ENCODE peak calls at places on chromosomes 16 and 17, in eight cellular contexts. I is SK-N-SH, O is mesendoderm, K is H1, J is GM23248, T is fibroblast of lung, U is PC-3, L is SK-N-MC. N is an unnamed sample.

GRCh38 chr17:72125226-72125651 is 4.4 kb downstream of the SOX9 start:
- DNase-seq in I (peak), O (no peak), K (no peak), J (no peak), T (no peak), U (peak), L (no peak), N (no peak)

GRCh38 chr16:4313563-4314531 is 2.0 kb upstream of the GLIS2 start:
- DNase-seq in I (peak), O (peak), K (no peak), J (peak), T (peak), U (no peak), L (no peak), N (peak)

GRCh38 chr16:24748242-24748641 is 18.8 kb downstream of the TNRC6A start:
- DNase-seq in I (no peak), O (no peak), K (no peak), J (peak), T (peak), U (peak), L (no peak), N (no peak)

GRCh38 chr16:31071861-31072260 is 2.2 kb downstream of the ZNF668 start:
- DNase-seq in I (no peak), O (no peak), K (no peak), J (peak), T (peak), U (peak), L (no peak), N (no peak)

GRCh38 chr16:11636172-11636721 is 32.0 kb upstream of the SNN start:
- DNase-seq in I (no peak), O (peak), K (peak), J (no peak), T (no peak), U (peak), L (no peak), N (no peak)

GRCh38 chr16:81036751-81037350 is 1.2 kb downstream of the ATMIN start:
- DNase-seq in I (peak), O (no peak), K (no peak), J (peak), T (no peak), U (peak), L (no peak), N (no peak)

GRCh38 chr17:78921437-78921971 is 3.7 kb downstream of the TIMP2 start:
- DNase-seq in I (peak), O (no peak), K (no peak), J (peak), T (no peak), U (no peak), L (no peak), N (no peak)

GRCh38 chr16:89166696-89167424 is 4.7 kb upstream of the CDH15 start:
- DNase-seq in I (no peak), O (no peak), K (no peak), J (peak), T (no peak), U (no peak), L (no peak), N (peak)

GRCh38 chr16:82042841-82043240 is 7.8 kb downstream of the HSD17B2 start:
- DNase-seq in I (no peak), O (no peak), K (no peak), J (no peak), T (no peak), U (no peak), L (no peak), N (no peak)

GRCh38 chr17:82241183-82241925 is 12.5 kb downstream of the SLC16A3 start:
- DNase-seq in I (peak), O (no peak), K (no peak), J (peak), T (peak), U (peak), L (no peak), N (peak)

GRCh38 chr17:77690271-77691161 is 268.0 kb upstream of the TNRC6C start:
- DNase-seq in I (peak), O (no peak), K (no peak), J (peak), T (no peak), U (peak), L (no peak), N (no peak)

GRCh38 chr16:61831351-61831933 is 204.8 kb downstream of the CDH8 start:
- DNase-seq in I (no peak), O (no peak), K (no peak), J (no peak), T (no peak), U (no peak), L (no peak), N (no peak)

GRCh38 chr17:49523706-49524472 is 28.8 kb downstream of the NGFR start:
- DNase-seq in I (peak), O (no peak), K (no peak), J (peak), T (no peak), U (peak), L (no peak), N (peak)

GRCh38 chr17:65902165-65902564 is 289.8 kb downstream of the CEP112 start:
- DNase-seq in I (no peak), O (no peak), K (no peak), J (no peak), T (no peak), U (no peak), L (no peak), N (no peak)

GRCh38 chr17:48240562-48241130 is 133.1 kb downstream of the SNX11 start:
- DNase-seq in I (no peak), O (peak), K (no peak), J (peak), T (no peak), U (peak), L (no peak), N (no peak)

GRCh38 chr17:63356275-63356905 is 89.7 kb downstream of the CYB561 start:
- DNase-seq in I (no peak), O (no peak), K (no peak), J (peak), T (peak), U (peak), L (peak), N (no peak)

GRCh38 chr17:48577330-48577945 is 712 bp downstream of the HOXB4 start:
- DNase-seq in I (no peak), O (no peak), K (no peak), J (peak), T (peak), U (peak), L (no peak), N (peak)

GRCh38 chr17:27247071-27247957 is 46.6 kb upstream of the WSB1 start:
- DNase-seq in I (no peak), O (peak), K (no peak), J (peak), T (peak), U (peak), L (no peak), N (peak)

GRCh38 chr17:27882162-27882840 is 10.9 kb downstream of the LYRM9 start:
- DNase-seq in I (no peak), O (no peak), K (no peak), J (no peak), T (no peak), U (no peak), L (no peak), N (no peak)

GRCh38 chr16:78746718-78747117 is 647.3 kb downstream of the WWOX start:
- DNase-seq in I (no peak), O (no peak), K (no peak), J (no peak), T (no peak), U (no peak), L (no peak), N (no peak)

GRCh38 chr16:83886199-83886971 is 12.5 kb upstream of the MLYCD start:
- DNase-seq in I (no peak), O (no peak), K (no peak), J (no peak), T (no peak), U (no peak), L (no peak), N (no peak)

DNA sequence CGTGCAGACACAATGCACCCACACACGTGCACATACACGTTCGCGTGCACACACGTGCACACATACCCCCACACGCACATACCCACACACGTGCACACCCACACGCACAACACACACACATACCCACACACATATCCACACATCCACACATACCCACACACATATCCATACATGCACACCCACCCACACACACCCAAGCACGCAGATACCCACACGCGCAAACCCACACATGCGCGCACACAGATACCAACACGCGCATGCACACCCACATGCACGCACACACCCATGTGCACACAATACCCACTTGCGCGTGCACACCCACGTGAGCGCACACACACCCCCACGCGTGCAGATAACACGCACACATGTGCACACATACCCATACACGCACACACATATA is 26.8 kb upstream of the PVALEF start:
- DNase-seq in I (no peak), O (no peak), K (no peak), J (no peak), T (no peak), U (no peak), L (no peak), N (no peak)
- H3K9ac ChIP-seq in I (no peak), O (no peak), K (no peak), J (no peak), T (no peak), U (no peak), L (no peak), N (no peak)

DNA sequence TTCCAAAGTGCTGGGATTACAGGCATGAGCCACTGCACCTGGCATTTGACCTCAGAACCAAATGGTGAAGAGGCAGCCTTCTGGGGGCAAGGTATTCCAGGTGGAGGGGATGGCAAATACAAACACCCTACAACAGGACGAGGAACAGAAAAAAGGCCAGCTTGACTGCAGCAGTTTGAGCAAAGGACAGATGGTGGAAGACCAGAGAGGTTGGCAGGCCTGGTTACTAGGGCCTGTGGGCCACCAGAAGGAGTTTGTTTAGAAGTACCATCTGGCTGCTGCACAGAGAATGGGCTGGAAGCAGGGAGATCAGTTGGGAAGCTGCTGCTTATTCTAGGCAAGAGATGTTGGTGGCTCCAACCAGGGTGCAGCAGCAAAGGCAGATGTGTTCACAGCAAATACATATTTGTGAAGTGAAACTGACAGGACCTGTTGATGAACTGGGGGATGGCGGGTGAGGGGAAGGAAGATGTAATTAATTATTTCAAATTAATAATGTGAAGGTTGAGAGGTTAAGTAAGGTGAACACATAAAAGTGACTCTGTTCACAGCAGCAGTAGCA is 2.8 kb upstream of the YPEL2 start:
- DNase-seq in I (no peak), O (no peak), K (no peak), J (no peak), T (no peak), U (no peak), L (no peak), N (no peak)
- H3K27ac ChIP-seq in I (no peak), O (peak), K (no peak), J (no peak), T (no peak), U (no peak), L (no peak), N (peak)

GRCh38 chr16:87956169-87956770 is 5.0 kb downstream of the BANP start:
- DNase-seq in I (no peak), O (peak), K (no peak), J (peak), T (peak), U (no peak), L (no peak), N (no peak)
- H3K9ac ChIP-seq in I (no peak), O (no peak), K (no peak), J (peak), T (peak), U (no peak), L (no peak), N (no peak)

GRCh38 chr17:30345527-30346075 is 11.7 kb upstream of the TMIGD1 start:
- DNase-seq in I (no peak), O (no peak), K (no peak), J (no peak), T (no peak), U (no peak), L (no peak), N (no peak)
- H3K27ac ChIP-seq in I (no peak), O (no peak), K (no peak), J (no peak), T (no peak), U (peak), L (no peak), N (no peak)

GRCh38 chr17:42311240-42312034 is 23.1 kb downstream of the STAT5A start:
- DNase-seq in I (peak), O (peak), K (no peak), J (peak), T (peak), U (no peak), L (no peak), N (peak)

GRCh38 chr17:42312285-42313130 is 24.2 kb downstream of the STAT5A start:
- DNase-seq in I (peak), O (peak), K (no peak), J (peak), T (peak), U (no peak), L (no peak), N (peak)

GRCh38 chr17:42310281-42311156 is 22.2 kb downstream of the STAT5A start:
- DNase-seq in I (no peak), O (no peak), K (no peak), J (no peak), T (no peak), U (no peak), L (no peak), N (no peak)

GRCh38 chr17:42313389-42313772 is 25.1 kb downstream of the STAT5A start:
- DNase-seq in I (no peak), O (peak), K (no peak), J (no peak), T (no peak), U (no peak), L (no peak), N (no peak)

GRCh38 chr17:42312035-42312284 is 23.7 kb downstream of the STAT5A start:
- DNase-seq in I (no peak), O (no peak), K (no peak), J (no peak), T (no peak), U (no peak), L (no peak), N (no peak)
- H3K9ac ChIP-seq in I (no peak), O (no peak), K (no peak), J (peak), T (peak), U (no peak), L (peak), N (peak)

DNA sequence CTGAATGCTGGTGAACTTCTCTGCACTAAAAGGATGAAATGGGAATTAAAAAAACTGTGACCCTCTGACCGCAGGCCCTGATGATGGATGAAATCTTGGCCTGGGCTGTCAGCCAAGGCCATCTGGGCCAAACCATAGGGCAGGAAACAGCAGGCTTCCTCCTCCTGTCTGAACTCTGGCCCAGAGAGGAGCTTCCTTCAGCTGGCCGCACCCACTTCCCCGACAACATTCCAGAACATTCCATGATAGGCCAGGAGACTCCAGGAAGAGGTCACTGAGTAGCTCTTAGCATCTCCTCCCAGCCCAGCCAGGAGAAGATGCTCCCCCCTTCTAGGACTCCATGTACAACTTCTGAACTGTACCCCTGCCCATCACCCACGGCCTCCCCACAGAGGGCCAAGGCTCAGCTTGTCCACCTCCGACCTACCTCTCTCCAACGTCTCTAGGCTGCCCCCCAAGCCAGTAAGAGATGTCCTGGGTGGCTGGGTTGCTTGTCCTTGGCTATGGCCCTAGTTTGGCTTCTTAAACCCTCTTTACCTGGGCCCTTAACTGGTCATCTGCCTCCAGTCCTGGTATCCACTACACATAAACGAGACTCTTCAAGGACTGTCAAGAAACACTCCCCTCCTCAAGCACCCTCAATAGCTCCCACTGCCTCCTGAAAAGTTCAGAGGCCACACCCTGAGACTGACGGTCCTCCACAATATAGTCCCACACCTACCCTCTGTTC is 1.7 kb downstream of the RPH3AL start:
- DNase-seq in I (peak), O (peak), K (no peak), J (peak), T (peak), U (peak), L (no peak), N (peak)
- H3K27ac ChIP-seq in I (no peak), O (no peak), K (no peak), J (no peak), T (no peak), U (peak), L (no peak), N (peak)

DNA sequence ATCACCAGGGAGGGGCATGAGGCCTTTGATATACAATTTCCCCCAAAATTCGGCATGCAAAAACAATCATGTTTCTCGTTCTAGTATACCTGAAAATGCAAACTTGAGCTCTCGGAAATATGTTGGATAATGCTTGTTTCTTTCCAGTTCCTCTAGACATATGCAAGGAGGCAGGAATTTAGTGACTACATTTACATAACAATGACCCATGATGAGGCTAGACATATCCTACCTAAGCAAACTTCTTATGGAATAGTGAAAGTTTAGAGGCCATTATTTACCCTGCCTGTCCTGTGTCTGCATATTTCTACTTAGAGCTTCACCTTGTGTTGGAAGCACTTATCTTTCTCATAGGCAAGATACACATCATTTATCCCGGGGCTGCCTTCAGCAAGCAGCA is 514.6 kb downstream of the KCNJ2 start:
- DNase-seq in I (no peak), O (peak), K (no peak), J (no peak), T (no peak), U (no peak), L (no peak), N (no peak)
- H3K9ac ChIP-seq in I (no peak), O (no peak), K (no peak), J (no peak), T (no peak), U (no peak), L (no peak), N (no peak)

DNA sequence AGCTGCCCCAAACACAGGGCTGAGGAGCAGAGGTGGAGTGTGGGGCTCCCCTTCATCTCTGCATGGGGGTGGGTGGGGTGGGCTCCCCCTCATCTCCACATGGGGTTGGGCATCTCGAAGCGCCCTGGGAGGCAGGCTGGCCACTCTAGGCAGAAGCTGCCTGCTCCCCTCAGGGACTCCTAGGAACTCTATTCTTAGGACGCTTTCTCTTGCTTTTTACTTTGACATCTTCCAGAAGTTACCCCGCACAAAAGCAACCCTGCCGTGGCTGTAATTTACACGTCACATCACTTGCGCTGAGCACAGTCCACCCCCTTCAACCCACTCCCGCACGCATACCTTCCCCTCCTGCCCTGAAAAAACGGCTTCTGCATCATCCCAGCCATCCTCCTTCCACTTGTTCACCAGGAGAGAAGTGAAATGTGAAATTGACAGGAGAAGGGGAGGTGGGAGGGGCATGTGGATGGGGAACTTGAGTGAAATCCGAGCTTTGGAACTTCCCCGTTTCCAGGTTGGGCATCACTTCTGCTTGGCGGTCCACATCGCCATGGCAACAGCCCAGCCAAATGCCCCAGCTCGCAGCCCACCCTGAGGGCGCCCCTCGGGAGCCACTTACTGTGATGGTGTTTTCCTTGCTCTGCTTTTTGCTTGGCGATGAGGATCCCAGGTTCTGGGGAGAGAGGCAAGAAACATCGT is 53.7 kb upstream of the RCVRN start:
- DNase-seq in I (no peak), O (no peak), K (no peak), J (no peak), T (no peak), U (no peak), L (no peak), N (no peak)
- H3K27ac ChIP-seq in I (no peak), O (no peak), K (no peak), J (no peak), T (no peak), U (no peak), L (no peak), N (no peak)

GRCh38 chr16:66899310-66899944 is 19.1 kb downstream of the PDP2 start:
- DNase-seq in I (peak), O (no peak), K (no peak), J (peak), T (peak), U (no peak), L (no peak), N (peak)

GRCh38 chr16:66901626-66902025 is 17.1 kb downstream of the CDH16 start:
- DNase-seq in I (no peak), O (no peak), K (no peak), J (no peak), T (no peak), U (no peak), L (no peak), N (peak)

GRCh38 chr16:66899945-66900688 is 18.6 kb downstream of the CDH16 start:
- DNase-seq in I (peak), O (peak), K (no peak), J (peak), T (peak), U (peak), L (no peak), N (peak)

GRCh38 chr16:66898933-66899309 is 18.6 kb downstream of the PDP2 start:
- DNase-seq in I (no peak), O (no peak), K (no peak), J (no peak), T (no peak), U (no peak), L (no peak), N (no peak)

GRCh38 chr16:66900721-66901441 is 17.8 kb downstream of the CDH16 start:
- DNase-seq in I (peak), O (no peak), K (no peak), J (no peak), T (no peak), U (no peak), L (no peak), N (peak)
- H3K9ac ChIP-seq in I (no peak), O (no peak), K (no peak), J (no peak), T (no peak), U (no peak), L (no peak), N (peak)

N was measured in kidney.